ENCODE peak calls at places on chromosome 21, in five cellular contexts. D is fibroblast of lung, H is fibroblast of mammary gland, P is choroid plexus epithelial cell, G is fibroblast of villous mesenchyme. L is an unnamed sample.

GRCh38 chr21:26849428-26850115 is 4.4 kb upstream of the ADAMTS1 start:
- DNase-seq in P (peak; percentile 86), D (peak; percentile 85), H (peak; percentile 80), G (peak; percentile 82), L (peak; percentile 83)

GRCh38 chr21:29125199-29125598 is 5.2 kb upstream of the MAP3K7CL start:
- DNase-seq in H (no peak), D (no peak), P (no peak), G (no peak), L (no peak)

GRCh38 chr21:19228241-19228640 is 824.7 kb upstream of the TMPRSS15 start:
- DNase-seq in G (no peak), P (no peak), D (no peak), H (no peak), L (no peak)

GRCh38 chr21:28742527-28742926 is 250.2 kb downstream of the LTN1 start:
- DNase-seq in H (peak; percentile 74), G (peak; percentile 29), P (peak; percentile 60), D (peak; percentile 81), L (peak; percentile 78)

GRCh38 chr21:21968810-21969588 is 970.8 kb downstream of the NCAM2 start:
- DNase-seq in P (peak; percentile 9), H (no peak), G (no peak), D (no peak), L (no peak)

GRCh38 chr21:20999567-21000169 is 1.5 kb downstream of the NCAM2 start:
- DNase-seq in P (peak; percentile 76), H (peak; percentile 59), D (peak; percentile 73), G (peak; percentile 47), L (peak; percentile 71)

GRCh38 chr21:43739648-43740435 is 20.9 kb downstream of the PDXK start:
- DNase-seq in H (no peak), P (no peak), G (no peak), D (no peak), L (no peak)

GRCh38 chr21:43958364-43959158 is 53.5 kb upstream of the TRAPPC10 start:
- DNase-seq in D (no peak), P (no peak), G (no peak), H (no peak), L (no peak)

GRCh38 chr21:44753357-44753756 is 42.0 kb upstream of the TSPEAR start:
- DNase-seq in G (no peak), P (no peak), D (no peak), H (no peak), L (no peak)

GRCh38 chr21:16468191-16468590 is 738.4 kb downstream of the USP25 start:
- DNase-seq in G (peak; percentile 28), D (peak; percentile 40), H (peak; percentile 28), P (no peak), L (no peak)

GRCh38 chr21:44847261-44848056 is 26.0 kb downstream of the PTTG1IP start:
- DNase-seq in G (no peak), H (no peak), P (no peak), D (no peak), L (no peak)

GRCh38 chr21:36027352-36027751 is 33.0 kb downstream of the SETD4 start:
- DNase-seq in H (peak; percentile 79), D (peak; percentile 45), P (no peak), G (peak; percentile 28), L (peak; percentile 25)

GRCh38 chr21:37071561-37072238 is 1.2 kb downstream of the PIGP start:
- DNase-seq in H (peak; percentile 92), D (peak; percentile 89), G (peak; percentile 89), P (peak; percentile 78), L (peak; percentile 86)

GRCh38 chr21:29232601-29233541 is 65.9 kb upstream of the BACH1 start:
- DNase-seq in P (peak; percentile 73), G (peak; percentile 89), D (no peak), H (peak; percentile 72), L (peak; percentile 45)

GRCh38 chr21:44059710-44060109 is 47.5 kb upstream of the PWP2 start:
- DNase-seq in H (no peak), P (no peak), G (no peak), D (no peak), L (no peak)

GRCh38 chr21:17050646-17051045 is 462.2 kb upstream of the CXADR start:
- DNase-seq in G (no peak), H (no peak), P (no peak), D (no peak), L (no peak)

GRCh38 chr21:45455321-45456013 is 50.5 kb downstream of the COL18A1 start:
- DNase-seq in P (no peak), H (peak; percentile 42), G (peak; percentile 58), D (peak; percentile 61), L (peak; percentile 51)

GRCh38 chr21:38494688-38495087 is 3.6 kb downstream of the ERG start:
- DNase-seq in D (no peak), P (peak; percentile 43), G (no peak), H (no peak), L (no peak)

GRCh38 chr21:29581393-29581792 is 282.7 kb downstream of the BACH1 start:
- DNase-seq in G (no peak), P (no peak), H (no peak), D (no peak), L (no peak)

GRCh38 chr21:29077651-29078090 is 4.2 kb upstream of the CCT8 start:
- DNase-seq in D (peak; percentile 58), P (peak; percentile 68), G (peak; percentile 52), H (peak; percentile 50), L (peak; percentile 49)

GRCh38 chr21:42311816-42312625 is 3.2 kb downstream of the TFF3 start:
- DNase-seq in D (no peak), G (no peak), P (no peak), H (no peak), L (no peak)

GRCh38 chr21:42312626-42313104 is 2.5 kb downstream of the TFF3 start:
- DNase-seq in H (no peak), D (no peak), P (no peak), G (no peak), L (no peak)

GRCh38 chr21:42315296-42315891 is at the start of gene TFF3:
- DNase-seq in H (no peak), G (no peak), P (peak; percentile 42), D (no peak), L (no peak)

GRCh38 chr21:42314616-42315295 is 453 bp downstream of the TFF3 start:
- DNase-seq in H (no peak), P (no peak), D (no peak), G (no peak), L (no peak)

DNA sequence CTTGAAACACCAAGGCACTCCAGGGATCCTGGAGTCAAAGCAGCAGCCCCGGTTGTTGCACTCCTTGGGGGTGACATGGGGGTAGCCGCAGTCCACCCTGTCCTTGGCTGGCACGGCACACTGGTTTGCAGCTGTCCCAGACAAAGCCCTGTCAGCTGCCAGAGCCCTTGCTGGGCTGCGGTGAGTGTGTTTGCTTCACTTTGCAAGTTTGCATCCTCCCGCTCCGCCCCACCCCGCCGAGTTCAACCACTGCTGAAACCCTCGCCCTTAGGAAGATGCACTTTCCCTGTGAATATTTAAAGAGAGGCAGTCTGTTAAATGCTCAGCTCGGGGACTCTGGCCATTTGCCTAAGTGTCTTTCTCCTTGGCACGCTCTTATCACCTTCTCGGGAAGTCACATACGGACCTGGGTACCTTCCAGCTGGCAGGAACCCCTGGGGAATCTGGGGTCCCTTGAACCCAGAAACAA is 1.7 kb downstream of the TFF3 start:
- DNase-seq in H (no peak), G (no peak), P (peak; percentile 60), D (no peak), L (no peak)
- H3K4me3 ChIP-seq in H (no peak overlapping the region), G (no peak overlapping the region), P (no peak overlapping the region), D (no peak overlapping the region), L (no peak overlapping the region)

GRCh38 chr21:41043008-41043407 is 125.0 kb upstream of the BACE2 start:
- DNase-seq in H (no peak), G (no peak), P (no peak), D (no peak), L (no peak)

GRCh38 chr21:41048636-41049035 is 119.3 kb upstream of the BACE2 start:
- DNase-seq in D (no peak), G (no peak), P (no peak), H (no peak), L (no peak)

GRCh38 chr21:41048141-41048540 is 119.8 kb upstream of the BACE2 start:
- DNase-seq in D (no peak), H (no peak), G (no peak), P (no peak), L (no peak)

GRCh38 chr21:41045534-41046268 is 122.3 kb upstream of the BACE2 start:
- DNase-seq in D (no peak), P (no peak), G (no peak), H (no peak), L (no peak)
- TF ChIP-seq CTCF in D (no peak), P (no peak), G (no peak), H (no peak), L (no peak)

DNA sequence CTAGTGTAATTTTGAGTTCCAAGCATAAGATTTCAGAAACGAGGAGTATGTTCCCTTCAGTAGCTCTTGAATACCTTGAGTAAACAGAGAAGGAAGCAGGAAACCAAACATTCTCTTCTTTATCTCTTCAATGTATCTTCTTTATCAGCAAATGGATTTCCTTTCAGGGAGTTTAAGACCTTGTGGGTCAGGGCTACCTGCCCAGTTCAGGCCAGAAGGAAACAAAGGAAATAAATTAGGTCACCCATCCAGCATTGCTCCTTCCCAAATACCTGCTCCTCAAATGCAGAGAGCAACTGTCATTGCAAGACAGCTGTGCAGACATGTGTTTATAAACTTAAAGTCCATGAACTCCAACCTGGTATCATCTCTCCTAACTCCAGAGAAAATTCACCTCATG is 130.1 kb upstream of the SOD1 start:
- DNase-seq in H (no peak), G (no peak), P (no peak), D (no peak), L (no peak)
- H3K4me3 ChIP-seq in H (no peak overlapping the region), G (no peak overlapping the region), P (no peak overlapping the region), D (no peak overlapping the region), L (no peak overlapping the region)

GRCh38 chr21:40340357-40340756 is 473.1 kb downstream of the PCP4 start:
- DNase-seq in G (no peak), P (no peak), H (no peak), D (no peak), L (no peak)
- TF ChIP-seq CTCF in G (no peak), P (no peak), H (no peak), D (no peak), L (no peak)

L was measured in fibroblast of pulmonary artery.